ENCODE peak calls at places on chromosomes 3 and 15, in six cellular contexts. O, V, P, Y, M and E are unnamed samples.

GRCh38 chr15:66508293-66508883 is 3.3 kb downstream of the ZWILCH start:
- DNase-seq in O (no peak), V (no peak), P (no peak), Y (no peak), M (no peak), E (no peak)

GRCh38 chr15:75666823-75667501 is 19.2 kb downstream of the SNX33 start:
- DNase-seq in O (no peak), V (peak; percentile 74), P (peak; percentile 89), Y (peak; percentile 96), M (peak; percentile 88), E (no peak)

GRCh38 chr15:88702983-88703382 is 64.2 kb downstream of the ISG20 start:
- DNase-seq in O (no peak), V (no peak), P (no peak), Y (no peak), M (no peak), E (no peak)

GRCh38 chr3:120461416-120461815 is 10.6 kb upstream of the FSTL1 start:
- DNase-seq in O (no peak), V (no peak), P (no peak), Y (no peak), M (no peak), E (no peak)

GRCh38 chr3:10753964-10754363 is 62.1 kb upstream of the SLC6A11 start:
- DNase-seq in O (peak; percentile 83), V (no peak), P (no peak), Y (no peak), M (peak; percentile 48), E (no peak)

GRCh38 chr15:100880139-100880896 is 687 bp downstream of the ALDH1A3 start:
- DNase-seq in O (peak; percentile 60), V (no peak), P (no peak), Y (no peak), M (no peak), E (no peak)

GRCh38 chr3:151707216-151707615 is 26.5 kb upstream of the AADACL2 start:
- DNase-seq in O (no peak), V (no peak), P (no peak), Y (no peak), M (no peak), E (no peak)

GRCh38 chr3:146339262-146339808 is 88.4 kb upstream of the PLSCR4 start:
- DNase-seq in O (no peak), V (peak; percentile 90), P (no peak), Y (no peak), M (no peak), E (no peak)

GRCh38 chr15:39959411-39959810 is 25.5 kb downstream of the EIF2AK4 start:
- DNase-seq in O (no peak), V (no peak), P (no peak), Y (no peak), M (no peak), E (no peak)

GRCh38 chr3:197846491-197846890 is 55.4 kb downstream of the LRCH3 start:
- DNase-seq in O (no peak), V (no peak), P (no peak), Y (no peak), M (no peak), E (no peak)

GRCh38 chr15:90483640-90484039 is 46.1 kb upstream of the CRTC3 start:
- DNase-seq in O (no peak), V (no peak), P (no peak), Y (no peak), M (no peak), E (no peak)

GRCh38 chr15:90483012-90483307 is 46.8 kb upstream of the CRTC3 start:
- DNase-seq in O (no peak), V (no peak), P (no peak), Y (no peak), M (no peak), E (no peak)

GRCh38 chr15:90479656-90480055 is 50.1 kb upstream of the CRTC3 start:
- DNase-seq in O (no peak), V (no peak), P (no peak), Y (no peak), M (no peak), E (no peak)

GRCh38 chr15:90481023-90481422 is 48.7 kb upstream of the CRTC3 start:
- DNase-seq in O (no peak), V (no peak), P (no peak), Y (no peak), M (no peak), E (no peak)

DNA sequence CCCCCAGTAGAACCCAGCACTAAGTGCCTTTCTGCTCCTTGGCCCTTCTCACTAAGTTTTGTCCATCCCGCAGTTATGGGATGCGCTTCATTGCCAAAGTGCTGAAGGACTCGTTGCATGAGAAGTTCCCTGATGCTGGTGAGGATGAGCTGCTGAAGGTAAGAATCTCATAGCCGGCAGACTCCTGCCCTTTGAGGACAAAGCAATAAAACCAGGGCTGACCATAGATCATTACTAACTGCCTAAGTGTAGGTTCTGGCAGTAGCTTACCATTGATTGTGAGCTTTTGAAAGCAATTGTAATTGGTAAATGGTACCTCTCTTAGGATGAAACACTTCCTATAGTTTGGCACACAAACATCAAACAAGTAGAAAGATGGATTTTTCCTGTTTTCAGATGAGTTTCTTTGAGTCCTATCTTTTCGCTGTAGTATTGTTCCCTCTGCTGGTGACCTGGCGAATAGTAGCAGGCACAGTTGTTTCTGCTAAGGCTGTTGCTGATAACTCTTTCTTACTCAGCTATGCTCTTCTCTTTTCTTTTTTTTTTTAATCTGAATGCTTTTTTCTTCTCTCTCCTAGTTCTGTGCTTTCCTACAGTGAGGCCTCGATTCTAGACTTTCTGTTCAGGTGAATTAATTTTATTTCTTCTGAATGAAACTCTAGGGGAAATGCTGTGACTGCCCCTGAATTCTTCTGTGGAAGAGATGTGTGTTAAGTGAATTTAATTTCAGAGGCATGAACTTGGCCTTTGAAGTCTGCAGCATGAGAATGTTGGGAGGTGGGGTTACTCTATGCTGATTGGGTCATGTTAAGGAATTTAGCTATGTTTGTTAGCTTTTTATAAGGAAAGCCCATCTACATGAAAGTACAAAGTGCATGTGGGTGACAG is 47.4 kb upstream of the CRTC3 start:
- DNase-seq in O (peak; percentile 41), V (no peak), P (no peak), Y (peak; percentile 28), M (peak; percentile 67), E (no peak)
- TF ChIP-seq CTCF in O (peak; percentile 89), V (peak; percentile 66), P (no peak), Y (peak; percentile 79), M (peak; percentile 80), E (peak; percentile 70)

DNA sequence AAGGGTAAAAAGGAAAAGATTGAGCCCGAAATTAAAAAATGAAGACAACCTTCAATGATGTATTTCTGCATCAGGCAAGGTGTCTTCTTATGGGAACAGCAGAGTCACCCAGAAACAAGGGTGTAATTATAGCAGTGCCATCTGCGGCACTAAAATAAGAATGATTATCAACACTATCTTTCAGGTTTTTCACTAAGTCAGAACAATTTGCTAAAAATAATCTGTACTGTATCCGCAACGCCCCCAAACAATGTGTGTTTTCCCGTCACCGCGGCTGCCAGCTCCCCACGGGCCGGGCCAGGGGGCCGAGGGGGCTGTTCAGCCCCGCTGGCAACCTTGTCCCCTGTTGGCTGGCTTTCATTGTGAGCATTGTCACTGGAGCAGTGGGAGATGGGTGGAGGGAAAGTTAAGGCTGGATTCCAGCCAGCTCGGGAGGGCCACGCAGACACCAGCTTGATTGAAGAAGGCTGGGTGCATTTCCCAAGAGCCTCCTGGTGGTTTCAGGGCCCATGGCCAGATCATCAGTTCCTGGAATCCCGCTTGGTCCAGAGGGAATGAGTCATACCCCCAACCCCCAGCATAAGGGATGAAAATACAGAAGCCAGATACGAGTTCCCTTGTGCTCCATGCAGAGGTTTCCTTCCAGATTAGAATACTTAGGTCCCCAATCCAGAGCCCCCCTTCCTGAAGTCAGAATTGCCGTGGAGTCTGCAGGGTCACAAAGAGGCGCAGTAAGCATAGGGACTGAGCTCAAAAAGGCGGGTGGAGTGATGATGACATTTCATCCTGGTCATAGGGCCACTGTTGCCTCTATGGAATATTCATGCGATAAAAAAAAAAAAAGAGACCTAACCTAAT is 90.2 kb upstream of the KLF13 start:
- DNase-seq in O (no peak), V (peak; percentile 93), P (peak; percentile 73), Y (peak; percentile 88), M (peak; percentile 90), E (no peak)
- TF ChIP-seq CTCF in O (no peak), V (no peak), P (no peak), Y (no peak), M (no peak), E (no peak)

GRCh38 chr3:85337895-85338294 is 379.1 kb downstream of the CADM2 start:
- DNase-seq in O (no peak), V (no peak), P (no peak), Y (no peak), M (no peak), E (no peak)

DNA sequence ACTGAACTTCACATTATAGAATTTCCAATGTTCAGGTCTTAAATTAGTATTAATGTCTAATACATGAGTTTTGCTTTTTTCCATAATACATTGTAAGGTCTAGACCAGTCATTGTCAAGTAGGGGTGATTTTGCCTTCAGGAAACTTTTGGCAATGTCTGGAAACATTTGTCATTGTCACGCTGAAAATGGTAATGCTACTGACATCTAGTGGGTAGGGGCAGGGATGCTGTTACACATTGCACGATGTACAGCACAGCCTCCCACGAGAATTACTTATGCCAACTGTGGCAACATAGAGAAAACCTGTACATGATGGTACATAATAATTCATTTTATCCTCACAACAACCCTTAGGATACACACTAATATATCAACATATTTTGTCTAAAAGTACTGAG is 384.1 kb downstream of the CADM2 start:
- DNase-seq in O (no peak), V (no peak), P (no peak), Y (no peak), M (peak; percentile 68), E (no peak)
- TF ChIP-seq CTCF in O (peak; percentile 55), V (no peak), P (no peak), Y (no peak), M (peak; percentile 63), E (peak; percentile 67)

GRCh38 chr3:13157986-13158385 is 84.8 kb upstream of the IQSEC1 start:
- DNase-seq in O (no peak), V (no peak), P (no peak), Y (no peak), M (no peak), E (no peak)

GRCh38 chr3:13149331-13150203 is 76.3 kb upstream of the IQSEC1 start:
- DNase-seq in O (no peak), V (peak; percentile 45), P (no peak), Y (no peak), M (no peak), E (no peak)

GRCh38 chr3:13150624-13151023 is 77.4 kb upstream of the IQSEC1 start:
- DNase-seq in O (no peak), V (peak; percentile 22), P (no peak), Y (no peak), M (no peak), E (no peak)

GRCh38 chr3:13148561-13149330 is 75.5 kb upstream of the IQSEC1 start:
- DNase-seq in O (no peak), V (peak; percentile 53), P (no peak), Y (no peak), M (no peak), E (no peak)

DNA sequence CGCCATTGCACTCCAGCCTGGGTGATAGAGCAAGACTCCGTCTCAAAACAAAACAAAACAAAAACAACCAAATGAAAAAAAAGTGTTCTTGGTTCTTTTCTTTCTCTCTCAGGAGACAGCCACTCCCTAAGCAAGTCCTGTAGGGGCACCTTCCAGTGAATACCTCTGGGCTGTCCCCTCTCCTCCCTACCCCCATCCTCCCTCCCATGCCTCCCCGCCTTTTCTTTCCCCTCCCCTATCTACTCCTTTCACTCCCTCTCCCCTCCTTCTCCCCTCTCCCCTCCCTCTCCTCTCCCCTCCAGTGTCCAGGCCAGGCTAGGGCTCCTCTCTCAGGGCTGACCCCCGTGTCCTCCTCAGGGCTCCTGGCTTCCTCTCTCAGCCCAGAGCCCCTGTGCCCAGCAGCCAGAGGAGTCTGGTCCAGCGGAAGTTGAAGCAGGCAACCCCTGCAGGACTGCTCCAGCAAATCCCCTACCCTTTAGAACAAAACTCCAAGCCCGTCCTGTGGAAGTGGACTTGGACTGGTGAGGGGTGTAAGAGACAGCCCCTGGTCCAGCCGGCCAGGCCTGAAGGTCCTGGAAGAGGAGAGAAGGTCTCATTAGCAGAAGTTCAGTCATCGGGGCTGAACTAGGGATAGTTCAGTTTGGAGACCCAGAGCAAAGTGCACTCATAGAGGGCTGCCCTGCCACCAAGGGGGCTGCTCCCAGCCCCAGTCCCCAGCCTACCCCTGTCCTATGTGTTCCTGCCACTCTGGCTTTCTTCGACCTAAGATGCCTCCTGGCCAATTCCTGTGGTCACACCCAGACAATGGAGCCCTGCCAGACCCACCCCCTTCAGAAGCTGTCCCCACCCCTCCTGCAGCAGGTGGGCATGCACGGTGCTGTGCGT is 79.8 kb upstream of the IQSEC1 start:
- DNase-seq in O (peak; percentile 47), V (peak; percentile 34), P (no peak), Y (no peak), M (no peak), E (no peak)
- TF ChIP-seq CTCF in O (peak; percentile 40), V (no peak), P (no peak), Y (no peak), M (no peak), E (no peak)